ENCODE peak calls at places on chromosomes 5 and 9, in eight cellular contexts. One of them, this sample, is unnamed.

GRCh38 chr9:135284386-135285134 is 195.0 kb upstream of the PPP1R26 start:
- DNase-seq in NT2/D1: no peak
- DNase-seq in CD8-positive, alpha-beta T cell: no peak
- DNase-seq in bronchial epithelial cell: no peak
- DNase-seq in HFF-Myc: no peak
- DNase-seq in fibroblast of the aortic adventitia: no peak
- DNase-seq in brain microvascular endothelial cell: no peak
- DNase-seq in NB4: no peak
- DNase-seq in this sample: no peak

GRCh38 chr9:2576631-2577030 is 45.0 kb upstream of the VLDLR start:
- DNase-seq in NT2/D1: no peak
- DNase-seq in CD8-positive, alpha-beta T cell: no peak
- DNase-seq in bronchial epithelial cell: peak
- DNase-seq in HFF-Myc: no peak
- DNase-seq in fibroblast of the aortic adventitia: no peak
- DNase-seq in brain microvascular endothelial cell: no peak
- DNase-seq in NB4: no peak
- DNase-seq in this sample: no peak

GRCh38 chr5:163496286-163496685 is 9.1 kb upstream of the MAT2B start:
- DNase-seq in NT2/D1: no peak
- DNase-seq in CD8-positive, alpha-beta T cell: no peak
- DNase-seq in bronchial epithelial cell: peak
- DNase-seq in HFF-Myc: no peak
- DNase-seq in fibroblast of the aortic adventitia: peak
- DNase-seq in brain microvascular endothelial cell: no peak
- DNase-seq in NB4: no peak
- DNase-seq in this sample: no peak

GRCh38 chr5:38816083-38817030 is 29.5 kb upstream of the OSMR start:
- DNase-seq in NT2/D1: no peak
- DNase-seq in CD8-positive, alpha-beta T cell: no peak
- DNase-seq in bronchial epithelial cell: peak
- DNase-seq in HFF-Myc: no peak
- DNase-seq in fibroblast of the aortic adventitia: no peak
- DNase-seq in brain microvascular endothelial cell: no peak
- DNase-seq in NB4: no peak
- DNase-seq in this sample: no peak

GRCh38 chr9:126614455-126615248 is 924 bp downstream of the LMX1B start:
- DNase-seq in NT2/D1: no peak
- DNase-seq in CD8-positive, alpha-beta T cell: no peak
- DNase-seq in bronchial epithelial cell: no peak
- DNase-seq in HFF-Myc: no peak
- DNase-seq in fibroblast of the aortic adventitia: no peak
- DNase-seq in brain microvascular endothelial cell: no peak
- DNase-seq in NB4: no peak
- DNase-seq in this sample: peak

GRCh38 chr9:106799146-106799545 is 63.8 kb upstream of the ZNF462 start:
- DNase-seq in NT2/D1: no peak
- DNase-seq in CD8-positive, alpha-beta T cell: no peak
- DNase-seq in bronchial epithelial cell: peak
- DNase-seq in HFF-Myc: peak
- DNase-seq in fibroblast of the aortic adventitia: peak
- DNase-seq in brain microvascular endothelial cell: peak
- DNase-seq in NB4: no peak
- DNase-seq in this sample: no peak

GRCh38 chr5:112660359-112660758 is 77.3 kb upstream of the APC start:
- DNase-seq in NT2/D1: no peak
- DNase-seq in CD8-positive, alpha-beta T cell: no peak
- DNase-seq in bronchial epithelial cell: no peak
- DNase-seq in HFF-Myc: no peak
- DNase-seq in fibroblast of the aortic adventitia: no peak
- DNase-seq in brain microvascular endothelial cell: no peak
- DNase-seq in NB4: no peak
- DNase-seq in this sample: no peak

GRCh38 chr5:17443333-17444125 is 54.5 kb upstream of the TAF11L2 start:
- DNase-seq in NT2/D1: no peak
- DNase-seq in CD8-positive, alpha-beta T cell: no peak
- DNase-seq in bronchial epithelial cell: no peak
- DNase-seq in HFF-Myc: no peak
- DNase-seq in fibroblast of the aortic adventitia: no peak
- DNase-seq in brain microvascular endothelial cell: no peak
- DNase-seq in NB4: peak
- DNase-seq in this sample: no peak

GRCh38 chr5:149633671-149634350 is 52.5 kb downstream of the ARHGEF37 start:
- DNase-seq in NT2/D1: no peak
- DNase-seq in CD8-positive, alpha-beta T cell: no peak
- DNase-seq in bronchial epithelial cell: peak
- DNase-seq in HFF-Myc: no peak
- DNase-seq in fibroblast of the aortic adventitia: peak
- DNase-seq in brain microvascular endothelial cell: peak
- DNase-seq in NB4: no peak
- DNase-seq in this sample: no peak

GRCh38 chr5:74390822-74391221 is 249.7 kb downstream of the ENC1 start:
- DNase-seq in NT2/D1: no peak
- DNase-seq in CD8-positive, alpha-beta T cell: no peak
- DNase-seq in bronchial epithelial cell: no peak
- DNase-seq in HFF-Myc: no peak
- DNase-seq in fibroblast of the aortic adventitia: peak
- DNase-seq in brain microvascular endothelial cell: no peak
- DNase-seq in NB4: no peak
- DNase-seq in this sample: no peak

GRCh38 chr5:132055808-132056609 is 4.4 kb upstream of the IL3 start:
- DNase-seq in NT2/D1: no peak
- DNase-seq in CD8-positive, alpha-beta T cell: peak
- DNase-seq in bronchial epithelial cell: no peak
- DNase-seq in HFF-Myc: no peak
- DNase-seq in fibroblast of the aortic adventitia: no peak
- DNase-seq in brain microvascular endothelial cell: no peak
- DNase-seq in NB4: peak
- DNase-seq in this sample: peak

GRCh38 chr9:130936285-130937117 is 2.5 kb downstream of the FIBCD1 start:
- DNase-seq in NT2/D1: peak
- DNase-seq in CD8-positive, alpha-beta T cell: no peak
- DNase-seq in bronchial epithelial cell: peak
- DNase-seq in HFF-Myc: no peak
- DNase-seq in fibroblast of the aortic adventitia: peak
- DNase-seq in brain microvascular endothelial cell: peak
- DNase-seq in NB4: peak
- DNase-seq in this sample: no peak

GRCh38 chr9:130939405-130939941 is 426 bp upstream of the FIBCD1 start:
- DNase-seq in NT2/D1: no peak
- DNase-seq in CD8-positive, alpha-beta T cell: no peak
- DNase-seq in bronchial epithelial cell: no peak
- DNase-seq in HFF-Myc: no peak
- DNase-seq in fibroblast of the aortic adventitia: no peak
- DNase-seq in brain microvascular endothelial cell: no peak
- DNase-seq in NB4: peak
- DNase-seq in this sample: no peak

GRCh38 chr9:130938652-130939404 is at the start of gene FIBCD1:
- DNase-seq in NT2/D1: no peak
- DNase-seq in CD8-positive, alpha-beta T cell: no peak
- DNase-seq in bronchial epithelial cell: no peak
- DNase-seq in HFF-Myc: no peak
- DNase-seq in fibroblast of the aortic adventitia: peak
- DNase-seq in brain microvascular endothelial cell: no peak
- DNase-seq in NB4: peak
- DNase-seq in this sample: no peak

GRCh38 chr9:130937146-130938076 is 1.6 kb downstream of the FIBCD1 start:
- DNase-seq in NT2/D1: no peak
- DNase-seq in CD8-positive, alpha-beta T cell: no peak
- DNase-seq in bronchial epithelial cell: no peak
- DNase-seq in HFF-Myc: no peak
- DNase-seq in fibroblast of the aortic adventitia: no peak
- DNase-seq in brain microvascular endothelial cell: no peak
- DNase-seq in NB4: no peak
- DNase-seq in this sample: no peak

DNA sequence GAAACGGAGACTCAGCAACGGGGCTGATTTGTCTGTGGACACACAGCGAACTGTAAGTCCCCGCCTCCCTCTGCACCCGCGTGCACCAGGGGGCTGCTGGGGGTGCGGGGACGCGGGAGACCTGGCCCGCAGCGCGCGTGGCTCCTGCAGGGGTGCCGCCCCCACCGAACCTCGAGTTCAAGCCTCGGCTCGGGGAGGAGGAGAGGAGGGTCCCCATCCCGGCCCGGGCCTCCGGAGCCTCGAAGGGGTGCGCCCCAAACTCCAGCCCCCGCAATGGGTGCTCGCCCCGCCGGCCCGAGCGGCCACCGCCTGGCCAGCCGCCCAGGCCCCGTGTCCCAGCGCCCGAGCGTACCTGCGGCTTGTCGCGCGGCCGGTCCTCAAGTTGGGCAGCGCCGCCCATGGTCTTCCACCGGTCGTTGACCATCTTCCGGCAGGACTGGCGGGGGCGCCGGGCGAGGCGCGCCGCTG is 829 bp downstream of the FIBCD1 start:
- DNase-seq in NT2/D1: no peak
- DNase-seq in CD8-positive, alpha-beta T cell: no peak
- DNase-seq in bronchial epithelial cell: no peak
- DNase-seq in HFF-Myc: no peak
- DNase-seq in fibroblast of the aortic adventitia: no peak
- DNase-seq in brain microvascular endothelial cell: no peak
- DNase-seq in NB4: no peak
- DNase-seq in this sample: no peak
- H3K4me3 ChIP-seq in NT2/D1: peak
- H3K4me3 ChIP-seq in CD8-positive, alpha-beta T cell: no peak
- H3K4me3 ChIP-seq in bronchial epithelial cell: peak
- H3K4me3 ChIP-seq in HFF-Myc: peak
- H3K4me3 ChIP-seq in fibroblast of the aortic adventitia: peak
- H3K4me3 ChIP-seq in brain microvascular endothelial cell: peak
- H3K4me3 ChIP-seq in NB4: no peak
- H3K4me3 ChIP-seq in this sample: no peak

GRCh38 chr5:83527191-83527590 is 55.6 kb downstream of the VCAN start:
- DNase-seq in NT2/D1: no peak
- DNase-seq in CD8-positive, alpha-beta T cell: no peak
- DNase-seq in bronchial epithelial cell: no peak
- DNase-seq in HFF-Myc: no peak
- DNase-seq in fibroblast of the aortic adventitia: no peak
- DNase-seq in brain microvascular endothelial cell: no peak
- DNase-seq in NB4: no peak
- DNase-seq in this sample: no peak

GRCh38 chr5:83526289-83526688 is 54.7 kb downstream of the VCAN start:
- DNase-seq in NT2/D1: no peak
- DNase-seq in CD8-positive, alpha-beta T cell: no peak
- DNase-seq in bronchial epithelial cell: no peak
- DNase-seq in HFF-Myc: no peak
- DNase-seq in fibroblast of the aortic adventitia: no peak
- DNase-seq in brain microvascular endothelial cell: no peak
- DNase-seq in NB4: no peak
- DNase-seq in this sample: no peak

GRCh38 chr5:83528439-83528769 is 56.9 kb downstream of the VCAN start:
- DNase-seq in NT2/D1: no peak
- DNase-seq in CD8-positive, alpha-beta T cell: no peak
- DNase-seq in bronchial epithelial cell: no peak
- DNase-seq in HFF-Myc: no peak
- DNase-seq in fibroblast of the aortic adventitia: peak
- DNase-seq in brain microvascular endothelial cell: no peak
- DNase-seq in NB4: no peak
- DNase-seq in this sample: no peak

GRCh38 chr5:83530186-83530585 is 58.6 kb downstream of the VCAN start:
- DNase-seq in NT2/D1: no peak
- DNase-seq in CD8-positive, alpha-beta T cell: no peak
- DNase-seq in bronchial epithelial cell: no peak
- DNase-seq in HFF-Myc: no peak
- DNase-seq in fibroblast of the aortic adventitia: peak
- DNase-seq in brain microvascular endothelial cell: no peak
- DNase-seq in NB4: no peak
- DNase-seq in this sample: peak

GRCh38 chr5:83527722-83528438 is 56.3 kb downstream of the VCAN start:
- DNase-seq in NT2/D1: no peak
- DNase-seq in CD8-positive, alpha-beta T cell: no peak
- DNase-seq in bronchial epithelial cell: no peak
- DNase-seq in HFF-Myc: no peak
- DNase-seq in fibroblast of the aortic adventitia: peak
- DNase-seq in brain microvascular endothelial cell: no peak
- DNase-seq in NB4: no peak
- DNase-seq in this sample: no peak
- H3K4me3 ChIP-seq in NT2/D1: no peak
- H3K4me3 ChIP-seq in CD8-positive, alpha-beta T cell: no peak
- H3K4me3 ChIP-seq in bronchial epithelial cell: no peak
- H3K4me3 ChIP-seq in HFF-Myc: no peak
- H3K4me3 ChIP-seq in fibroblast of the aortic adventitia: no peak
- H3K4me3 ChIP-seq in brain microvascular endothelial cell: no peak
- H3K4me3 ChIP-seq in NB4: no peak
- H3K4me3 ChIP-seq in this sample: no peak

GRCh38 chr9:133887540-133888047 is 104.5 kb downstream of the VAV2 start:
- DNase-seq in NT2/D1: no peak
- DNase-seq in CD8-positive, alpha-beta T cell: no peak
- DNase-seq in bronchial epithelial cell: no peak
- DNase-seq in HFF-Myc: no peak
- DNase-seq in fibroblast of the aortic adventitia: no peak
- DNase-seq in brain microvascular endothelial cell: no peak
- DNase-seq in NB4: no peak
- DNase-seq in this sample: no peak
- H3K4me3 ChIP-seq in NT2/D1: no peak
- H3K4me3 ChIP-seq in CD8-positive, alpha-beta T cell: no peak
- H3K4me3 ChIP-seq in bronchial epithelial cell: no peak
- H3K4me3 ChIP-seq in HFF-Myc: no peak
- H3K4me3 ChIP-seq in fibroblast of the aortic adventitia: no peak
- H3K4me3 ChIP-seq in brain microvascular endothelial cell: no peak
- H3K4me3 ChIP-seq in NB4: no peak
- H3K4me3 ChIP-seq in this sample: no peak

DNA sequence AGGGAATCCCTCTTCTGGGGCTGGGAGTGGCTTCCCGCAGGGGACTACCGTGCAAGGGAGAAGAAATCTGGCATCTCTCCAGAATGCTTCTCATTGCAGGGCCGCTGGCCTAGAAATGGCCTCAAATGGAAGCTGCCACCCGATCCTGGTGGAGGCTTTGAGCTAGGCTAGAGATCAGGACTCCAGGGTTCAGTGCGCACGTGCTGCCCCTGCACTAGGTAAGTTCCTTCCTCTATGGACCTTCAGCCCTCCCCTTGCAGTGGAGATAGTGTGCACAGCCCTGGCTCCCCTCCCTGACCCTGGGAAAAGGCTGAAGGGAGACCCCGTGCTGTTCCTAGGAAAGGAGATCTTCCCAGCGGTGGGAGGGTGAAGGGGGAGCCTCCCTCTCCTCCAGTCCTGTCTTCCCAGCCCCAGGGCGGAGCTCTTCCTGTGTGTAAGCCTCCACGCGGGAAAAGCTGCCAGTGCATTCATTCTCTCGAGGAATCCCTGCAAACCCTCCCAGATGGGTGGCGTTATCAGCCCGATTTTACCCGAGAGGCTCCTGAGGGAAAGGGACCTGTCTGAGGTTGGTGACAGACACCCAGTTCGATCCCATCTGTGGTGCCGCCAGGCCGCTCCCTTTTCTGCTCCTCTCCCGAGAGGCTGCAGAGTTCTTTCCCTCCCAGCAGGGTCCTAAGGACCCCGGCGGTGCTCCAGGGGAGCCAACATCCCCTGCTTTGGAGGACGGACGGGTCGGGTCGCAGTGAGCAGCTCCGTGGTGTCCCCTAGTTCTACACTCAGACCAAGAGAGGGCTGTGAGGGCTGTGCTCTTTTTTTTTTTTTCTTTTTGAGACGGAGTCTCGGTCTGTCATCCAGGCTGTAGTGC is 1.4 kb upstream of the CERCAM start:
- DNase-seq in NT2/D1: no peak
- DNase-seq in CD8-positive, alpha-beta T cell: no peak
- DNase-seq in bronchial epithelial cell: no peak
- DNase-seq in HFF-Myc: no peak
- DNase-seq in fibroblast of the aortic adventitia: peak
- DNase-seq in brain microvascular endothelial cell: no peak
- DNase-seq in NB4: no peak
- DNase-seq in this sample: no peak
- H3K4me3 ChIP-seq in NT2/D1: peak
- H3K4me3 ChIP-seq in CD8-positive, alpha-beta T cell: peak
- H3K4me3 ChIP-seq in bronchial epithelial cell: peak
- H3K4me3 ChIP-seq in HFF-Myc: peak
- H3K4me3 ChIP-seq in fibroblast of the aortic adventitia: peak
- H3K4me3 ChIP-seq in brain microvascular endothelial cell: peak
- H3K4me3 ChIP-seq in NB4: no peak
- H3K4me3 ChIP-seq in this sample: peak

This sample was measured in HAP-1.